ENCODE peak calls at places on chromosomes 6 and 20, in four cellular contexts. V is CD4-positive, CD25-positive, alpha-beta regulatory T cell; D is MM.1S; X is small intestine. C is an unnamed sample. For H3K4me1, the result is how much of the 10 kb centered on the place peaks cover.

GRCh38 chr6:139028242-139028657 is 295 bp upstream of the ABRACL start:
- DNase-seq in D (no peak), X (no peak), V (no peak), C (no peak)

GRCh38 chr6:87012743-87013142 is 75.4 kb downstream of the HTR1E start:
- DNase-seq in X (no peak), D (no peak), V (no peak), C (no peak)

GRCh38 chr6:19454296-19454998 is 382.7 kb upstream of the ID4 start:
- DNase-seq in D (no peak), X (no peak), V (no peak), C (no peak)

GRCh38 chr6:19210849-19211590 is 626.1 kb upstream of the ID4 start:
- DNase-seq in X (no peak), V (no peak), D (no peak), C (no peak)

GRCh38 chr6:81808834-81809598 is 56.5 kb upstream of the TENT5A start:
- DNase-seq in D (no peak), X (no peak), V (no peak), C (no peak)

GRCh38 chr6:4870821-4871494 is 94.8 kb downstream of the CDYL start:
- DNase-seq in D (no peak), V (no peak), X (no peak), C (no peak)

GRCh38 chr6:113875470-113875869 is 18.3 kb downstream of the MARCKS start:
- DNase-seq in D (peak), V (no peak), X (no peak), C (no peak)

GRCh38 chr6:112413805-112414204 is 66.7 kb downstream of the RFPL4B start:
- DNase-seq in V (no peak), D (no peak), X (no peak), C (no peak)

GRCh38 chr6:112086744-112087135 is 542 bp downstream of the TUBE1 start:
- DNase-seq in V (no peak), X (no peak), D (peak), C (no peak)

GRCh38 chr6:43951756-43952675 is 175.2 kb downstream of the MRPL14 start:
- DNase-seq in D (no peak), V (no peak), X (no peak), C (no peak)

GRCh38 chr20:15619341-15619740 is 953.9 kb downstream of the KIF16B start:
- DNase-seq in V (no peak), D (no peak), X (no peak), C (no peak)

DNA sequence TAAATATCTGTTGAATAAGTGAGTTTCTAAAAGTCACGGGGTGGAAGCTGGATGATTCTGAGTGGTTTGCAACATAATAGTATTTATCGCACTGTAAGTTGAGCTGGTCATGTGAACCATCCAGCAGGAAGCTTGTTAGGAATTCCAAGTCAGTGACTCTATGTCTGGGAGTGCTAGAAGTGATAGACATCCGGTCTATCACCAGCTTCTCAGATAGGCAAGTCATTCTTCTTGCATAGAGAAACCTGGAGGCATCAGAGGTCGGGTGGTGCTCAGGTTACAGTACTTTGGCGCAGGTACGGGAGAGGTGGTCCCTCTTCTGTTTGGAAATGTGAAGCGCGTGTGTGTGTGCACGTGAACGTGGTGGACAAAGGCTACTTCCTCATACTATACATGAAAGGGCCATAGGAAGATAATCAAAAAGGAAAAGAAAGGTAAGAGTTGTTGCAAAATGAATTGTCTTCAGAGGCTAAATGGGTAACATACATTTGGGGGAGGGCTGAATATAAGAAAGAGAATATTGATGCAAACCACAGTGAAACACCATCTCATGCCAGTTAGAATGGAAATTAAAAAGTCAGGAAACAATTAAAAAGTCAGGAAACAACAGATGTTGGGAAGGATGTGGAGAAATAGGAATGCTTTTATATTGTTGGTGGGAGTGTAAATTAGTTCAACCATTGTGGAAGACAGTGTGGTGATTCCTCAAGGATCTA is 299.3 kb upstream of the ZFP64 start:
- DNase-seq in D (no peak), X (no peak), V (no peak), C (no peak)
- H3K4me1 ChIP-seq in D (under half), X (under half), V (under half), C (under half)

DNA sequence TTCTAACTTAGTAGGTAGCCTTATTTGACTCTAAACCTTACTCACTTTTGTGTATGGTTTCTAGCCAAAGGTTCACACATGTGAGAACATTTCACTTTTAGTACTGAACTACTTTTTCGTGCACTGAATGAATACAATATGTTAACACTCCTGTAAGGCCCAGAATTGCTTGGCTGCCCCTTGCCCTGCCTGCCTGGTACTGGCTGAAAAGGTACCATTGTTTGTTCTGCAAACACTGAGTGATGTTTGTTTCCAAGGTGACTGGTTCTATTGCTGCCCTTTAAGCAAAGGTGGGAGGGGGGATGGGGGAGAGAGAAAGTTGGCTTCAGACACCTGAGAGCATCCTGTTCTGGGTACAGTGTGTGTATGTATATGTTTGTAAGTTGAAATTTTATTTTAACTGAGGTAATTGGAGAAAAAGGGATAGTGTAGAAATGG is 31.2 kb downstream of the RREB1 start:
- DNase-seq in X (peak), D (no peak), V (no peak), C (peak)
- H3K4me1 ChIP-seq in X (under half), D (half or more), V (under half), C (under half)

DNA sequence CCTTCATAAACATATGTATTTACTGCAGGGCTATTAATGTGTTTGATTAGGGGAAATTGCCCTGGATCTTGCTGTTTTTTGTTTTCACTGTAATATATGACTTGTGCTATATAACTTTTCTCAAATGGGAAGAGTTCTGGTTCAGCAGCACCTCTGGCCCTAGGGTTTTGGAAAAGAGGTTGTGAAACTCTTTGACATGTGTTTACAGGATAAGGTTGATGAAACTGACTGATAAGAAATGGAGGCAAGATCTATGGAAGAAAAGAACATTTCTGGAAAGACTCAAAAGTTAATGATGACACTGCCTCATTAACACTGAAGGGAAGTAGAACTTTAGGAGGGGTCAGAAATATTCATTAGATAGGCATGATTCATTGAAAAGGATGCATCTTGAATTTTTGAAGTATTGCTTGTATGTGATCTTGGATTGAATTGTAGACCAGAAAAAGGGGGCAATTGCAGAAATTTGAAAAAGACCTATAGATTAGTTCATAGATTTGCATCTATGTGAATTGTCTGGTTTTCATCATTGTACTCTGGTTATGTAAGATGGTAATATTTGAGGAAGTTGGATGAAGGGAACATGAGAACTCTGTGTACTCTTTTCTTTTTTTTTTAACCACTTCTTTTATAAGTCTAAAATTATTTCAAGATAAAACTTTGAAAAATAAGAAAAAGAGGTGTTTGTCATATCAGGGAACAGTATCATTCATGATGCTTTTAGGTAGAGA is 54.0 kb downstream of the UTRN start:
- DNase-seq in X (no peak), V (no peak), D (no peak), C (no peak)
- H3K4me1 ChIP-seq in X (under half), V (half or more), D (under half), C (half or more)

GRCh38 chr20:45345104-45345936 is 2.9 kb downstream of the SDC4 start:
- DNase-seq in D (no peak), X (peak), V (no peak), C (no peak)
- H3K4me1 ChIP-seq in D (under half), X (under half), V (under half), C (under half)

DNA sequence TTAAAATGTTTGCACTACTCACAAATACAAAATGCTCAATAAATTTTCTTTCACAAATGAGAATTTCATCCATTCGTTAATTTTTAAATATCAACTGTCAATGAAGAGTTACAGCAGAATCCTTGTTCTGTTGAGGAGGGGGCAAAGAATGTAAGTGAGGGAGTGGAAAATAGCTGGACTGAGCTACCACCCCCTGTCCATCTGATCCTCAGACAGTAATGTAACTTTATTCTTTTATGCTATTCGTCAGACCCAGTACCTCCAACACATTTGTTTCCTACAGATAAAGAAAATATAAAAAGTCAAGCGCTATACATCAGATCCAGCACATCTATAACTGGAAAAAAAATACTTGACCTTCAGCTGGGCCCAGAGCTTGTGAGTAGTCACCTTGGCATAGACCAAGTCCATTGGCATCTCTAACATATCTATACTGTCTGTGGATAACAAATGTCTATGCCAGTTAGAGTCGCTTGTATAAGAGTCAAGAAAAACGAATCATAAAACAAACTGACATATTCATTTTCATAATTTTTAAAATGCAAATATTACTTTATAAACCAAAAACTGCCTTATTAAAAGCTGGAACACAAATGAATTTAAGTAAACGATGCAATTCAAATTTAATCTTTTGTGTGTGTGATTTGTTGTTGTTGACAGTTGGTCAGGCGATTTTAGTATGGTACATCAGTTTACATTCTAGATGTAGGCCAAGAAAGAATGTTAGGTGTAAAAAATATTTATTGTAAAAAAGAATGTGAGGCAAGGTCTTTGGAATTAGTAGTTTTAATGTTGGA is 57.2 kb upstream of the HFE start:
- DNase-seq in V (no peak), D (no peak), X (no peak), C (no peak)
- H3K4me1 ChIP-seq in V (half or more), D (under half), X (under half), C (under half)

DNA sequence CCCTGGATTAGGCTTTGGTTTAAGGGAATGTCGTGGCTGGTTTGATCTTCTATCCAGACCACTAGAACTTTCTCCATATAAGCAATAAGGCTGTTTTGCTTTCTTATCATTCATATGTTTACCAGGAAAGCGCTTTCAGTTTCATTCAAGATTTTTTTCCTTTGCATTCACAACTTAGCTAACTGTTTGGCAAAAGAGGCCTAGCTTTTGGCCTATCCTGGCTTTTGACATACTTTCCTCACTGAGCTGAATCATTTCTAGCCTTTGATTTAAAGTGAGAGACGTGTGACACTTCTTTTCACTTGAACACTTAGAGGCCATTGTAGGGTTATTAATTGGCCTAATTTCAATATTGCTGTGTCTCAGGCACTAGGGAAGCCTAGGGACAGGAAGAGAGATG is 1.7 kb upstream of the FAM50B start:
- DNase-seq in V (no peak), D (no peak), X (peak), C (no peak)
- H3K4me1 ChIP-seq in V (under half), D (under half), X (under half), C (under half)

GRCh38 chr6:137849709-137850093 is 17.4 kb upstream of the TNFAIP3 start:
- DNase-seq in D (no peak), X (no peak), V (no peak), C (no peak)
- H3K4me1 ChIP-seq in D (under half), X (under half), V (under half), C (under half)